ENCODE peak calls at places on chromosome 22, in eight cellular contexts. Q is body of pancreas, F is PC-3, J is endodermal cell, U is PC-9, T is ovary, M is psoas muscle, E is cardiac muscle cell. N is an unnamed sample.

GRCh38 chr22:20549232-20549841 is 41.9 kb downstream of the MED15 start:
- DNase-seq in Q (no peak), F (no peak), J (no peak), U (no peak), T (peak; percentile 55), M (peak; percentile 32), E (no peak), N (peak; percentile 87)

GRCh38 chr22:29751669-29752068 is 15.1 kb downstream of the ZMAT5 start:
- DNase-seq in Q (no peak), F (no peak), J (no peak), U (no peak), T (no peak), M (no peak), E (no peak), N (no peak)

GRCh38 chr22:50700387-50701075 is 27.9 kb downstream of the SHANK3 start:
- DNase-seq in Q (peak; percentile 4), F (no peak), J (peak; percentile 34), U (no peak), T (peak; percentile 6), M (no peak), E (no peak), N (no peak)

GRCh38 chr22:26801449-26801848 is 144.1 kb downstream of the MIAT start:
- DNase-seq in Q (no peak), F (no peak), J (no peak), U (no peak), T (no peak), M (no peak), E (no peak), N (no peak)

GRCh38 chr22:21947040-21948014 is 5.3 kb downstream of the PPM1F start:
- DNase-seq in Q (no peak), F (peak; percentile 19), J (peak; percentile 75), U (peak; percentile 41), T (no peak), M (no peak), E (peak; percentile 66), N (no peak)

GRCh38 chr22:33873186-33873585 is 47.1 kb downstream of the LARGE1 start:
- DNase-seq in Q (no peak), F (no peak), J (no peak), U (no peak), T (no peak), M (peak; percentile 41), E (no peak), N (no peak)

GRCh38 chr22:37776639-37777005 is 31.1 kb upstream of the GCAT start:
- DNase-seq in Q (no peak), F (no peak), J (no peak), U (no peak), T (no peak), M (no peak), E (no peak), N (no peak)

GRCh38 chr22:49490692-49491091 is 337.0 kb downstream of the BRD1 start:
- DNase-seq in Q (no peak), F (no peak), J (peak; percentile 47), U (no peak), T (no peak), M (no peak), E (no peak), N (no peak)

GRCh38 chr22:38273135-38273761 is 438 bp upstream of the TMEM184B start:
- DNase-seq in Q (no peak), F (no peak), J (no peak), U (no peak), T (no peak), M (no peak), E (no peak), N (no peak)

GRCh38 chr22:36776722-36777121 is 803 bp upstream of the IFT27 start:
- DNase-seq in Q (no peak), F (no peak), J (no peak), U (no peak), T (no peak), M (no peak), E (no peak), N (no peak)

DNA sequence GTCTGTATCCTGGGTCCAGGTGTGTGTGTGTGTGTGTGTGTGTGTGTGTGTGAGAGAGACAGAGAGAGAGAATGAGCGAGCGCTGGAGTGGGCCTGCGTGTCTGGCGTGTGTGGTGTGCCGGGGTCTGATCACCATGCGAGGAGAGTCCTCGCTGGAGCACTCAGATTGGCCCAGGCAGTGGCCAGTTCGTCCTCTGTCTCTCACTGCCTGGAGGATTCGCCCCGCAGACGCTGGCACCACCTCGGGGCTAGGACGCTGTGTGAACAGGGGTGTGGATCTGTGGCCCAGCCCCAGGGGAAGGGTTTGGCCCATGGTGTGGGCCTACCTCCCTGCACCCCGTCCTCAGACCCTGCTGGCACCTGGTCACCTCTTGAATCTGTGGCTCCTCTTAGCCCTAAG is 11.6 kb upstream of the CACNA1I start:
- DNase-seq in Q (no peak), F (no peak), J (no peak), U (no peak), T (no peak), M (no peak), E (no peak), N (no peak)
- H3K27me3 ChIP-seq in Q (peaks cover 15% of the 10 kb centered on the region), F (peaks cover 21% of the 10 kb centered on the region), J (peaks cover 51% of the 10 kb centered on the region), U (peaks cover 10% of the 10 kb centered on the region), T (no peaks in the 10 kb centered on the region), M (no peaks in the 10 kb centered on the region), E (peaks cover 41% of the 10 kb centered on the region), N (peaks cover 13% of the 10 kb centered on the region)

GRCh38 chr22:48045369-48045768 is 1282.9 kb downstream of the TBC1D22A start:
- DNase-seq in Q (no peak), F (no peak), J (no peak), U (no peak), T (no peak), M (no peak), E (no peak), N (no peak)
- H3K27ac ChIP-seq in Q (no peak overlapping the region), F (no peak overlapping the region), J (no peak overlapping the region), U (no peak overlapping the region), T (no peak overlapping the region), M (no peak overlapping the region), E (no peak overlapping the region), N (no peak overlapping the region)

DNA sequence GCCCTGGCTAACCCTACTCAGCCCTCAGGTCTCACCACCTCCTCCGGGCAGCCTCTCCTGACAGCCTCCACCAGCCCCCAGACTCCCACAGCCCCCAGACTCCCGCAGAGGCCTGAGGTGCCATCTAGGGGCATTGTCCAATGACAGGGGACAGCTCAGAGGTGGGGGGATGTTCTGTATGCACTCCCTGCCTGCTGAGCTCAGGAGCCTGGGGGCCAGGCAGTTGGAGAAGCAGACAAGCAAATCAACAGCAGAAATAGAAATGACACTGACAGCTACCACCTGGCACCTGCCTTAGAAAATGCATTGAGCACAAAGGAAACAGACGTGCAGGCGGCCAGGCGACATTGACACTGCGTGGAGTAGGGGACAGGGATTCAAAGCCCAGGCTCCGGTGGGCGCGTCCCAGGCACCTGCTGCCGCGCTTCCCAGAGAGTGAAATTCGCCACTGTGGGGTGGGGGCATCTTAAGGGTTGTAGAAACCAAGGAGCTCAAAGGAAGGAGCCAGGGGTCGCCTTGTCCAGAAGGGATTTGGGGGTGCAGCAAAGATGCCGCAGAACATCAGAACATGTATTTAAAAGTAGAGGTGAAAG is 22.5 kb upstream of the WNT7B start:
- DNase-seq in Q (no peak), F (no peak), J (no peak), U (no peak), T (no peak), M (no peak), E (no peak), N (no peak)
- H3K4me1 ChIP-seq in Q (peaks cover 23% of the 10 kb centered on the region), F (peaks cover 24% of the 10 kb centered on the region), J (no peaks in the 10 kb centered on the region), U (peaks cover 14% of the 10 kb centered on the region), T (peaks cover 17% of the 10 kb centered on the region), M (peaks cover 38% of the 10 kb centered on the region), E (no peaks in the 10 kb centered on the region), N (no peaks in the 10 kb centered on the region)

GRCh38 chr22:24496661-24497060 is 1.5 kb downstream of the UPB1 start:
- DNase-seq in Q (no peak), F (no peak), J (peak; percentile 43), U (no peak), T (no peak), M (no peak), E (no peak), N (no peak)
- H3K27me3 ChIP-seq in Q (peaks cover 16% of the 10 kb centered on the region), F (no peaks in the 10 kb centered on the region), J (peaks cover 78% of the 10 kb centered on the region), U (no peaks in the 10 kb centered on the region), T (no peaks in the 10 kb centered on the region), M (no peaks in the 10 kb centered on the region), E (peaks cover 9% of the 10 kb centered on the region), N (no peaks in the 10 kb centered on the region)